ENCODE peak calls at places on chromosome 9, in eight cellular contexts. One of them, this sample, is unnamed.
A peak's percentile ranks its signal among the peaks of the same experiment; 100 is the strongest.

GRCh38 chr9:131747352-131747751 is 7.5 kb upstream of the RAPGEF1 start:
- DNase-seq in left ventricle myocardium inferior: no peak
- DNase-seq in breast epithelium: no peak
- DNase-seq in transverse colon: no peak
- DNase-seq in A549: peak; percentile 84
- DNase-seq in lower lobe of right lung: no peak
- DNase-seq in sigmoid colon: no peak
- DNase-seq in K562: no peak
- DNase-seq in this sample: no peak

GRCh38 chr9:99472240-99472915 is 250.3 kb downstream of the SEC61B start:
- DNase-seq in left ventricle myocardium inferior: no peak
- DNase-seq in breast epithelium: no peak
- DNase-seq in transverse colon: no peak
- DNase-seq in A549: no peak
- DNase-seq in lower lobe of right lung: no peak
- DNase-seq in sigmoid colon: no peak
- DNase-seq in K562: no peak
- DNase-seq in this sample: no peak

GRCh38 chr9:99169086-99169485 is 52.7 kb downstream of the ALG2 start:
- DNase-seq in left ventricle myocardium inferior: no peak
- DNase-seq in breast epithelium: no peak
- DNase-seq in transverse colon: no peak
- DNase-seq in A549: no peak
- DNase-seq in lower lobe of right lung: no peak
- DNase-seq in sigmoid colon: no peak
- DNase-seq in K562: no peak
- DNase-seq in this sample: no peak

GRCh38 chr9:36575411-36575882 is 2.8 kb downstream of the MELK start:
- DNase-seq in left ventricle myocardium inferior: no peak
- DNase-seq in breast epithelium: no peak
- DNase-seq in transverse colon: no peak
- DNase-seq in A549: no peak
- DNase-seq in lower lobe of right lung: no peak
- DNase-seq in sigmoid colon: no peak
- DNase-seq in K562: no peak
- DNase-seq in this sample: no peak

GRCh38 chr9:128621730-128622455 is 34.8 kb downstream of the DYNC2I2 start:
- DNase-seq in left ventricle myocardium inferior: no peak
- DNase-seq in breast epithelium: no peak
- DNase-seq in transverse colon: no peak
- DNase-seq in A549: no peak
- DNase-seq in lower lobe of right lung: no peak
- DNase-seq in sigmoid colon: no peak
- DNase-seq in K562: peak; percentile 39
- DNase-seq in this sample: no peak

GRCh38 chr9:90511711-90512110 is 130.9 kb downstream of the DIRAS2 start:
- DNase-seq in left ventricle myocardium inferior: no peak
- DNase-seq in breast epithelium: no peak
- DNase-seq in transverse colon: no peak
- DNase-seq in A549: no peak
- DNase-seq in lower lobe of right lung: no peak
- DNase-seq in sigmoid colon: no peak
- DNase-seq in K562: no peak
- DNase-seq in this sample: no peak

GRCh38 chr9:14245901-14246525 is 67.9 kb downstream of the NFIB start:
- DNase-seq in left ventricle myocardium inferior: no peak
- DNase-seq in breast epithelium: no peak
- DNase-seq in transverse colon: no peak
- DNase-seq in A549: no peak
- DNase-seq in lower lobe of right lung: no peak
- DNase-seq in sigmoid colon: no peak
- DNase-seq in K562: no peak
- DNase-seq in this sample: no peak

GRCh38 chr9:107284636-107285035 is 1.6 kb downstream of the RAD23B start:
- DNase-seq in left ventricle myocardium inferior: no peak
- DNase-seq in breast epithelium: no peak
- DNase-seq in transverse colon: no peak
- DNase-seq in A549: no peak
- DNase-seq in lower lobe of right lung: no peak
- DNase-seq in sigmoid colon: no peak
- DNase-seq in K562: no peak
- DNase-seq in this sample: no peak

GRCh38 chr9:93093081-93093448 is 3.0 kb upstream of the CARD19 start:
- DNase-seq in left ventricle myocardium inferior: no peak
- DNase-seq in breast epithelium: no peak
- DNase-seq in transverse colon: no peak
- DNase-seq in A549: no peak
- DNase-seq in lower lobe of right lung: peak; percentile 10
- DNase-seq in sigmoid colon: peak; percentile 56
- DNase-seq in K562: no peak
- DNase-seq in this sample: no peak

GRCh38 chr9:69395718-69396117 is 70.7 kb downstream of the ENTREP1 start:
- DNase-seq in left ventricle myocardium inferior: no peak
- DNase-seq in breast epithelium: peak; percentile 91
- DNase-seq in transverse colon: no peak
- DNase-seq in A549: no peak
- DNase-seq in lower lobe of right lung: no peak
- DNase-seq in sigmoid colon: no peak
- DNase-seq in K562: no peak
- DNase-seq in this sample: no peak

GRCh38 chr9:84710701-84711397 is 41.3 kb downstream of the NTRK2 start:
- DNase-seq in left ventricle myocardium inferior: peak; percentile 25
- DNase-seq in breast epithelium: no peak
- DNase-seq in transverse colon: no peak
- DNase-seq in A549: no peak
- DNase-seq in lower lobe of right lung: no peak
- DNase-seq in sigmoid colon: no peak
- DNase-seq in K562: no peak
- DNase-seq in this sample: peak; percentile 11

DNA sequence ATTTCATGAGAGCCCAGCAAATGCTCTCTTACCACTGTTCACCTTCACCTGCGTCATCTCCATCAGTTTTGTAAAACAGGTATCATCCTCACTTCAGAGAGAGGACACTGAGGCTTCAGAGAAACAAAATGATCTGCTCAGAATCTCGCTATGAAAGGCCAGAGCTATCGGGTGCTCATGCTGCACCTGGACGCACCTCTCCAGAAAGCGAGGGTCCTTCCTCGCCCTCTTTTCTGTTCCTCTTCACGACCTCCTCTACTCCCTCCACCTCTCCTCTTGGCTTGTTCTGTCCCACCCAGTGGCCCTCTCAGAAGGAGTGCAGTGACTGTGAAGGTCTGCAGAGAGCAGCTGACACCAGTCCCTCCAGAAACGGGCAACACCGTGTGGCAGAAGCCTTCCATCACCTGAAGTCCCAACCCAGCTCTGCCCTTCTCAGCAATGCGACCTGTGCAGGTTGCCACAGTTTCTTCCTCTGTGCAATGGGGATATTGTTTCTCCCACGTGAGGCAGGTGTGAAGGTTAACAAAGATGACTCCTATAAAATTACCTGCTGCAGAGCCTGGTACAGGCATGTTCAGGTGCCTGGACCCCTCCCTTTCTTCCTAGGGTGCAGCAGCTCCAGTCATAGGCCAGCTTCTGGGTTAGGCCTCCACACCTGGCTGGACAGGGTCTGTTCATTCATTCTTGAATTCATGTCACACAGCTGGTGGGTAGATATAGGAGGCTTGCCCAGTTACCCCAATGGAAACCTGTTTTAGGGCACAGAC is 45.3 kb upstream of the ANGPTL2 start:
- DNase-seq in left ventricle myocardium inferior: no peak
- DNase-seq in breast epithelium: no peak
- DNase-seq in transverse colon: no peak
- DNase-seq in A549: no peak
- DNase-seq in lower lobe of right lung: no peak
- DNase-seq in sigmoid colon: peak; percentile 46
- DNase-seq in K562: no peak
- DNase-seq in this sample: no peak
- H3K4me1 ChIP-seq in left ventricle myocardium inferior: peaks cover 23% of the 10 kb centered on the region
- H3K4me1 ChIP-seq in breast epithelium: no peaks in the 10 kb centered on the region
- H3K4me1 ChIP-seq in transverse colon: no peaks in the 10 kb centered on the region
- H3K4me1 ChIP-seq in A549: peaks cover 16% of the 10 kb centered on the region
- H3K4me1 ChIP-seq in lower lobe of right lung: peaks cover 8% of the 10 kb centered on the region
- H3K4me1 ChIP-seq in sigmoid colon: peaks cover 29% of the 10 kb centered on the region
- H3K4me1 ChIP-seq in K562: peaks cover 13% of the 10 kb centered on the region
- H3K4me1 ChIP-seq in this sample: peaks cover 4% of the 10 kb centered on the region

DNA sequence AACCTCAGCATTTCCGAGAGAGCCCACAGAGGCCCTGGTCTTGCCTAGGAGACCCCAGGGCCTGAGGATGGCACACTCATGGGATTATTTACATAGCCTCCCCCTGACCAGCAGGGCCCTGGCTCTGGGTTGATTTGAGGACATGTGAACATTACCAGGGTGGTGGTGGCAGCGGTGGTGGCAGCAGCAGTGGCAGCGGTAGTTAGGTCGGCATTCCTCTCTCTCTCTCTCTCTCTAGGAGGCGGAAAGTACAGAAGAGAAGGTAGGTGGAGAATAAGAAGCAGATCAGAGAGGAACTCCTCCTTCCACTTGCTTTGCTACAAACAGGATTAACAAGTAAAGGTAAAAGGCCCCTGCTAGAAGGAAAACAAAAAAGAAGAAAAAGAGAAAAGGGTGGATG is 39.3 kb downstream of the B4GALT1 start:
- DNase-seq in left ventricle myocardium inferior: no peak
- DNase-seq in breast epithelium: no peak
- DNase-seq in transverse colon: no peak
- DNase-seq in A549: no peak
- DNase-seq in lower lobe of right lung: no peak
- DNase-seq in sigmoid colon: peak; percentile 45
- DNase-seq in K562: no peak
- DNase-seq in this sample: no peak
- H3K4me1 ChIP-seq in left ventricle myocardium inferior: peaks cover 81% of the 10 kb centered on the region
- H3K4me1 ChIP-seq in breast epithelium: no peaks in the 10 kb centered on the region
- H3K4me1 ChIP-seq in transverse colon: peaks cover 36% of the 10 kb centered on the region
- H3K4me1 ChIP-seq in A549: peaks cover 74% of the 10 kb centered on the region
- H3K4me1 ChIP-seq in lower lobe of right lung: peaks cover 52% of the 10 kb centered on the region
- H3K4me1 ChIP-seq in sigmoid colon: peaks cover 32% of the 10 kb centered on the region
- H3K4me1 ChIP-seq in K562: no peaks in the 10 kb centered on the region
- H3K4me1 ChIP-seq in this sample: peaks cover 56% of the 10 kb centered on the region

GRCh38 chr9:37967272-37967581 is 63.3 kb upstream of the SLC25A51 start:
- DNase-seq in left ventricle myocardium inferior: no peak
- DNase-seq in breast epithelium: no peak
- DNase-seq in transverse colon: no peak
- DNase-seq in A549: no peak
- DNase-seq in lower lobe of right lung: no peak
- DNase-seq in sigmoid colon: no peak
- DNase-seq in K562: no peak
- DNase-seq in this sample: no peak

GRCh38 chr9:37968228-37968672 is 64.3 kb upstream of the SLC25A51 start:
- DNase-seq in left ventricle myocardium inferior: no peak
- DNase-seq in breast epithelium: no peak
- DNase-seq in transverse colon: peak; percentile 47
- DNase-seq in A549: peak; percentile 73
- DNase-seq in lower lobe of right lung: no peak
- DNase-seq in sigmoid colon: no peak
- DNase-seq in K562: peak; percentile 74
- DNase-seq in this sample: no peak

GRCh38 chr9:37967681-37968080 is 63.8 kb upstream of the SLC25A51 start:
- DNase-seq in left ventricle myocardium inferior: no peak
- DNase-seq in breast epithelium: no peak
- DNase-seq in transverse colon: no peak
- DNase-seq in A549: no peak
- DNase-seq in lower lobe of right lung: no peak
- DNase-seq in sigmoid colon: no peak
- DNase-seq in K562: no peak
- DNase-seq in this sample: no peak

GRCh38 chr9:37965116-37965515 is 61.2 kb upstream of the SLC25A51 start:
- DNase-seq in left ventricle myocardium inferior: no peak
- DNase-seq in breast epithelium: no peak
- DNase-seq in transverse colon: no peak
- DNase-seq in A549: no peak
- DNase-seq in lower lobe of right lung: no peak
- DNase-seq in sigmoid colon: no peak
- DNase-seq in K562: no peak
- DNase-seq in this sample: no peak

DNA sequence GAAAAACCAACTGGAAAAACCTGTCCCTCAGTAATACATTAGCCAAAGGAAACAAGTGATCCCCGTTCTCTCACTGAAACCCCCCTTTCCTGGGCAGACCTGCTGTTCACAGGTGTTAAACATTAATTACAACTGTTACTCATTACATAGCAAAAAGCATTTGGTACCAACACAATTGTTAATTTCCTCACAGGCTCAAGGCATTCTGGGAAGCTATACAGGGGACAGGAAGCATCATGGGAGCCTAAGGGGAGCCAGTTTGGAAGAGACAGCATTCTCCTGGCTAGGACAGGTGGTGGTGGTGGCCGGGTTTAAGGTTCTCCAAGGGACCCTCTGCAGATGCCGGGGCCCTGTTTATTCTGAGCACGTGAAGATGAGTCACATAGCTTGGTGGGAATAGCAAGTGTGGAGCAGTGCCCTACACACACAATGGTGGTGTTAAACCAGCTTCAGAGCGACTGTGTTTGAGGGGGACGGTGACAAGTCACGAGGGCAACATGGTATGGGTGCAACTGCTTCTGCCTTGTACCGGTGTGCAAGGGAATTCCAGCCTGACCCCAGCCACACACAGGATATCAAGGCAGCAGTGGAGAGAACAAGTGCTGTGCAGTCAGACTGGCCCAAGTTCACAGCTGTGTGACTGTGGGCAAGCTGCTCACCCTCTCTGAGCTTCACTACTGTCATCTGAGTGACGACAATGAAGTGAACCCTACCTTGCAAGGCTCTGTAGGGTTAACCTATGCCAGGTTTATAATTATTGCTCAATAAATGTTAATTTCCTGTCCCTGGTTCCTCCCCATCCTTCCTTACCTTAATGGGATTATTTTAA is 62.7 kb upstream of the SLC25A51 start:
- DNase-seq in left ventricle myocardium inferior: no peak
- DNase-seq in breast epithelium: no peak
- DNase-seq in transverse colon: peak; percentile 30
- DNase-seq in A549: no peak
- DNase-seq in lower lobe of right lung: no peak
- DNase-seq in sigmoid colon: no peak
- DNase-seq in K562: no peak
- DNase-seq in this sample: no peak
- H3K4me1 ChIP-seq in left ventricle myocardium inferior: peaks cover 50% of the 10 kb centered on the region
- H3K4me1 ChIP-seq in breast epithelium: no peaks in the 10 kb centered on the region
- H3K4me1 ChIP-seq in transverse colon: peaks cover 65% of the 10 kb centered on the region
- H3K4me1 ChIP-seq in A549: peaks cover 86% of the 10 kb centered on the region
- H3K4me1 ChIP-seq in lower lobe of right lung: peaks cover 65% of the 10 kb centered on the region
- H3K4me1 ChIP-seq in sigmoid colon: peaks cover 47% of the 10 kb centered on the region
- H3K4me1 ChIP-seq in K562: peaks cover 18% of the 10 kb centered on the region
- H3K4me1 ChIP-seq in this sample: peaks cover 54% of the 10 kb centered on the region

DNA sequence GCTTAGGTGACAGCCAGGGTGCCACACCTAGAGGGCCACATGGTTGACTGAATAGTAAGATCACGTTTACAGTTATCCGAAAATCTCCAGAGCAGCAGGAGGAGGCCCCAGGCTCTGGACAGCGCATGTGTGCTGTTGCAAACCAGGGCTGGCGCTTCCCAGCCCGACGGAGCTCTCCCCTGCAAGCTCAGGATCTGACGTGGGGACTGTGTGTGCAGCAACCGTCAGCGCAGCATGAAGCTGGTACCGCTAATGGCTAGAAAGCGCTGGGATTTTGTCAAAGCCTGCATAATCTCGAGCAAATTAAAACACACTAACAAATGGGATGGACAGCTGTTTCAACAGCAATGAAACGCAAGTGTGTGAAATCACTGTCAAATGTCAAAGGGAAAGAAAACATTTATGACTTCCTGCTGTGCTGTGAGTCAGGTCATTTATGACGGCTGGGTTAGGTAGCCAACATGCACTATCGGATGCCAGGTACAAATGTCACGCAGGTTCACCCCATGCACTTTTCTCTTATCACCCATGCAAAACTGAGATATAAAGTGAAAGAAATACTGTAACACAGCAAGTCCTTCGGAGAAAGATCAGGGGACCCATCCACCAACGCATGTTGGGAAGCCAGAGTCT is 7.5 kb downstream of the SURF4 start:
- DNase-seq in left ventricle myocardium inferior: no peak
- DNase-seq in breast epithelium: no peak
- DNase-seq in transverse colon: peak; percentile 52
- DNase-seq in A549: no peak
- DNase-seq in lower lobe of right lung: no peak
- DNase-seq in sigmoid colon: no peak
- DNase-seq in K562: no peak
- DNase-seq in this sample: no peak
- H3K4me1 ChIP-seq in left ventricle myocardium inferior: peaks cover 62% of the 10 kb centered on the region
- H3K4me1 ChIP-seq in breast epithelium: no peaks in the 10 kb centered on the region
- H3K4me1 ChIP-seq in transverse colon: peaks cover 58% of the 10 kb centered on the region
- H3K4me1 ChIP-seq in A549: peaks cover 10% of the 10 kb centered on the region
- H3K4me1 ChIP-seq in lower lobe of right lung: peaks cover 66% of the 10 kb centered on the region
- H3K4me1 ChIP-seq in sigmoid colon: peaks cover 57% of the 10 kb centered on the region
- H3K4me1 ChIP-seq in K562: peaks cover 29% of the 10 kb centered on the region
- H3K4me1 ChIP-seq in this sample: peaks cover 65% of the 10 kb centered on the region

This sample was measured in heart right ventricle.